ENCODE peak calls at places on chromosome 20, in six cellular contexts. Q, G, I, D, T and C are unnamed samples.

GRCh38 chr20:55583036-55583435 is 422.3 kb downstream of the CBLN4 start:
- DNase-seq in Q (no peak), G (no peak), I (no peak), D (no peak), T (no peak), C (no peak)

GRCh38 chr20:59006167-59006863 is 739 bp downstream of the CTSZ start:
- DNase-seq in Q (peak), G (no peak), I (peak), D (peak), T (no peak), C (no peak)

GRCh38 chr20:62550087-62550565 is 74.3 kb upstream of the GATA5 start:
- DNase-seq in Q (peak), G (no peak), I (peak), D (no peak), T (no peak), C (no peak)

GRCh38 chr20:1302578-1303541 is 26.1 kb downstream of the SDCBP2 start:
- DNase-seq in Q (peak), G (no peak), I (no peak), D (no peak), T (no peak), C (no peak)

GRCh38 chr20:31919756-31920155 is 32.1 kb downstream of the PDRG1 start:
- DNase-seq in Q (peak), G (no peak), I (peak), D (no peak), T (no peak), C (no peak)

GRCh38 chr20:46801003-46801702 is 91.7 kb downstream of the SLC2A10 start:
- DNase-seq in Q (no peak), G (no peak), I (no peak), D (no peak), T (peak), C (no peak)

GRCh38 chr20:24411452-24412216 is 57.8 kb upstream of the SYNDIG1 start:
- DNase-seq in Q (no peak), G (no peak), I (no peak), D (no peak), T (no peak), C (no peak)

GRCh38 chr20:21006611-21007010 is 99.5 kb downstream of the LINC00237 start:
- DNase-seq in Q (no peak), G (no peak), I (no peak), D (no peak), T (no peak), C (no peak)

GRCh38 chr20:53574259-53574789 is 19.3 kb downstream of the ZNF217 start:
- DNase-seq in Q (no peak), G (no peak), I (no peak), D (peak), T (no peak), C (no peak)

GRCh38 chr20:20211274-20211987 is 156.5 kb upstream of the INSM1 start:
- DNase-seq in Q (no peak), G (no peak), I (no peak), D (no peak), T (no peak), C (no peak)

GRCh38 chr20:38126146-38126912 is 38.7 kb downstream of the TGM2 start:
- DNase-seq in Q (peak), G (no peak), I (peak), D (no peak), T (no peak), C (no peak)

GRCh38 chr20:50467618-50468373 is 42.4 kb upstream of the PTPN1 start:
- DNase-seq in Q (no peak), G (no peak), I (peak), D (no peak), T (peak), C (no peak)

GRCh38 chr20:10172998-10173655 is 45.5 kb upstream of the SNAP25 start:
- DNase-seq in Q (no peak), G (no peak), I (no peak), D (no peak), T (no peak), C (no peak)

GRCh38 chr20:1905693-1906092 is 10.5 kb downstream of the SIRPA start:
- DNase-seq in Q (no peak), G (no peak), I (no peak), D (no peak), T (no peak), C (no peak)

GRCh38 chr20:62938105-62938888 is at the start of gene GID8:
- DNase-seq in Q (peak), G (no peak), I (peak), D (no peak), T (peak), C (no peak)

GRCh38 chr20:41657655-41658054 is 39.5 kb upstream of the CHD6 start:
- DNase-seq in Q (no peak), G (no peak), I (no peak), D (no peak), T (no peak), C (no peak)

GRCh38 chr20:17887331-17888030 is 81.1 kb downstream of the SNX5 start:
- DNase-seq in Q (peak), G (no peak), I (no peak), D (no peak), T (no peak), C (no peak)

GRCh38 chr20:16007978-16008377 is 565.3 kb downstream of the KIF16B start:
- DNase-seq in Q (no peak), G (no peak), I (no peak), D (no peak), T (peak), C (no peak)
- TF ChIP-seq CTCF in Q (no peak), G (no peak), I (peak), D (no peak), T (no peak), C (no peak)

DNA sequence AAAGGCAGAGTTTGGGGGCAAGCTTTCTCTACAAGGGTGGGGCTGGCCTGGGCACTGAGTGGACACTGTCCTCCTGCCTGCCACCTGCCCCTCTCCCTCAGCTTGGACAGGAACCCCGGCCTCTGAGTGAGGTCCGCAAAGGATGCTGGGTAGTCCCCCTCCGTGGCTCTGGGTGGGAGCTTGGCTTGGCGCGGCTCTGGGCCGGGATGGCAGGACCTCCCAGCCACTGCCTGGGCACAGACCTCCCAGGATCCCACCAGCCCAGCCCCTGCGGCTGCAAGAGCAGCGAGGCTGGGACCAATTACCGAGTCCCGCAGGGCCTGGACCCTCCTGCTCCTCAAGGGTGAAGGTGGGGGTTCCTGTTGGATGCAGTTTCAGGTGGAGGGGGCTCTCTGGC is 2.9 kb upstream of the SOX18 start:
- DNase-seq in Q (no peak), G (no peak), I (no peak), D (no peak), T (no peak), C (no peak)
- H3K4me3 ChIP-seq in Q (no peak), G (no peak), I (no peak), D (no peak), T (no peak), C (no peak)

DNA sequence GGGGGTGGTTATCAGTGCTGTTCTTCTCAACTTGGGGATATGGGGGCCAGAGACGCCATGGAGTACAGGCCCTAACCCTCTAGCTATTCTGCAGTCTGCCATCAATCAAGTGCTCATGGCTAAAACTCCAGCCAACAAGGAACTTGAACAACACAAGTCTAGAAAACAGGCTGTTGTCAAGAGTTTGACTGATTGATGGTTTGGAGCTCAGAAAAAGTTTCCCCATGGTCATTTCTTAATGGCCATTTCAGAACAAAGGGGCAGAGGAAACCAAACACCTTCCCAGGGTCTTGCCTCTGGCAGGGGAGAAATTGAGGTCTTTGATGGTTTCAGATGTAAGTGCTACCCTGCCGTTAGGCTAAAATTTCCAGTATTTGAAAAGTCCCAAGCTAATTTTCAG is 15.1 kb downstream of the PCK1 start:
- DNase-seq in Q (no peak), G (no peak), I (no peak), D (no peak), T (no peak), C (no peak)
- TF ChIP-seq CTCF in Q (no peak), G (no peak), I (no peak), D (no peak), T (no peak), C (no peak)

DNA sequence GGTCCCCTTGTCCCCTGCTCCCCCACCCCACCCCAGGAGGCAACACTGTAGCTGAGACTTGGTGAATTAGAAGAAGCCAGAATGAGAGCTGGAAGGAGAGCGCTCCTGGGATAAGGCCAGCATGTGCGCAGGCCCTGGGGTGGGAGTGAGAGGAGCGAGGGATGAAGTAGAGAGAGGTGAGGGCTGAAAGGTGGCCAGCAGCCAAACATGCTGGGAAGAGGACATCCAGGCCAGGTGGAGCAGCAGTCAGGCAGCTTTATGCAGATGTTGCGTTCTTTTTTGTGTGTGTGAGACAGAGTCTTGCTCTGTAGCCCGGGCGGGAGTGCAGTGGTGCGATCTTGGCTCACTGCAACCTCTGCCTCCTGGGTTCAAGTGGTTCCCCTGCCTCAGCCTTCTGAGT is 2.2 kb upstream of the BPIFB1 start:
- DNase-seq in Q (no peak), G (no peak), I (peak), D (no peak), T (no peak), C (no peak)
- H3K4me3 ChIP-seq in Q (no peak), G (no peak), I (no peak), D (no peak), T (no peak), C (no peak)